ENCODE peak calls at places on chromosomes 2 and 18, in nine cellular contexts. Z, E, C, V, F, G, K, N and H are unnamed samples.

GRCh38 chr2:28404086-28404485 is 11.4 kb downstream of the FOSL2 start:
- DNase-seq in Z (no peak), E (no peak), C (no peak), V (no peak), F (no peak), G (no peak), K (no peak), N (no peak), H (no peak)

GRCh38 chr18:76620326-76620813 is 125.3 kb upstream of the ZNF516 start:
- DNase-seq in Z (peak), E (peak), C (peak), V (peak), F (peak), G (peak), K (no peak), N (peak), H (no peak)

GRCh38 chr2:36748166-36748565 is 51.7 kb downstream of the VIT start:
- DNase-seq in Z (no peak), E (no peak), C (no peak), V (no peak), F (no peak), G (no peak), K (no peak), N (no peak), H (no peak)

GRCh38 chr18:34153711-34154110 is 71.0 kb downstream of the NOL4 start:
- DNase-seq in Z (no peak), E (no peak), C (no peak), V (no peak), F (no peak), G (peak), K (peak), N (peak), H (no peak)

GRCh38 chr2:170815746-170816498 is 765 bp upstream of the GAD1 start:
- DNase-seq in Z (peak), E (peak), C (peak), V (peak), F (no peak), G (peak), K (peak), N (peak), H (peak)

GRCh38 chr2:236715511-236715961 is 145.9 kb downstream of the ACKR3 start:
- DNase-seq in Z (peak), E (no peak), C (no peak), V (no peak), F (no peak), G (no peak), K (no peak), N (peak), H (no peak)

GRCh38 chr2:237097911-237098702 is 12.4 kb downstream of the COPS8 start:
- DNase-seq in Z (no peak), E (no peak), C (no peak), V (no peak), F (no peak), G (peak), K (peak), N (peak), H (peak)

GRCh38 chr18:66951750-66952149 is 347.9 kb upstream of the CDH19 start:
- DNase-seq in Z (no peak), E (no peak), C (no peak), V (no peak), F (no peak), G (no peak), K (no peak), N (no peak), H (no peak)

GRCh38 chr2:195570329-195570728 is 86.7 kb upstream of the SLC39A10 start:
- DNase-seq in Z (no peak), E (no peak), C (peak), V (no peak), F (no peak), G (no peak), K (no peak), N (no peak), H (no peak)

GRCh38 chr2:109654316-109655050 is 40.3 kb downstream of the SOWAHC start:
- DNase-seq in Z (no peak), E (no peak), C (no peak), V (no peak), F (no peak), G (no peak), K (no peak), N (no peak), H (no peak)

GRCh38 chr2:25042321-25043240 is 705 bp downstream of the EFR3B start:
- DNase-seq in Z (peak), E (peak), C (no peak), V (no peak), F (no peak), G (peak), K (peak), N (peak), H (no peak)

GRCh38 chr2:98508690-98509054 is 64.0 kb downstream of the INPP4A start:
- DNase-seq in Z (peak), E (peak), C (no peak), V (peak), F (no peak), G (peak), K (no peak), N (peak), H (peak)

GRCh38 chr2:85445316-85446295 is 27.1 kb downstream of the SH2D6 start:
- DNase-seq in Z (peak), E (no peak), C (no peak), V (peak), F (peak), G (no peak), K (no peak), N (peak), H (peak)
- H3K27ac ChIP-seq in Z (peak), E (peak), C (peak), V (peak), F (peak), G (peak), K (no peak), N (no peak), H (peak)

GRCh38 chr2:23452853-23453420 is 68.0 kb downstream of the KLHL29 start:
- DNase-seq in Z (no peak), E (no peak), C (no peak), V (no peak), F (no peak), G (peak), K (no peak), N (peak), H (no peak)
- TF ChIP-seq CTCF in Z (no peak), E (no peak), C (no peak), V (no peak), F (no peak), G (no peak), K (no peak), N (no peak), H (no peak)

GRCh38 chr2:144432014-144432413 is 87.9 kb downstream of the ZEB2 start:
- DNase-seq in Z (no peak), E (no peak), C (no peak), V (no peak), F (no peak), G (no peak), K (no peak), N (no peak), H (no peak)

GRCh38 chr2:144430722-144431163 is 89.2 kb downstream of the ZEB2 start:
- DNase-seq in Z (no peak), E (peak), C (no peak), V (peak), F (peak), G (peak), K (no peak), N (peak), H (no peak)

GRCh38 chr2:144431384-144431783 is 88.5 kb downstream of the ZEB2 start:
- DNase-seq in Z (no peak), E (no peak), C (no peak), V (no peak), F (no peak), G (no peak), K (no peak), N (no peak), H (no peak)

GRCh38 chr2:144426981-144427479 is 92.9 kb downstream of the ZEB2 start:
- DNase-seq in Z (no peak), E (no peak), C (no peak), V (no peak), F (peak), G (peak), K (peak), N (peak), H (no peak)

GRCh38 chr2:144429396-144430112 is 90.4 kb downstream of the ZEB2 start:
- DNase-seq in Z (no peak), E (no peak), C (no peak), V (no peak), F (no peak), G (no peak), K (no peak), N (no peak), H (no peak)
- H3K27ac ChIP-seq in Z (peak), E (peak), C (no peak), V (no peak), F (no peak), G (no peak), K (no peak), N (no peak), H (no peak)

GRCh38 chr2:20728114-20728758 is 61.3 kb downstream of the GDF7 start:
- DNase-seq in Z (no peak), E (no peak), C (no peak), V (no peak), F (no peak), G (peak), K (no peak), N (peak), H (no peak)
- TF ChIP-seq CTCF in Z (no peak), E (no peak), C (no peak), V (no peak), F (no peak), G (no peak), K (no peak), N (no peak), H (no peak)

DNA sequence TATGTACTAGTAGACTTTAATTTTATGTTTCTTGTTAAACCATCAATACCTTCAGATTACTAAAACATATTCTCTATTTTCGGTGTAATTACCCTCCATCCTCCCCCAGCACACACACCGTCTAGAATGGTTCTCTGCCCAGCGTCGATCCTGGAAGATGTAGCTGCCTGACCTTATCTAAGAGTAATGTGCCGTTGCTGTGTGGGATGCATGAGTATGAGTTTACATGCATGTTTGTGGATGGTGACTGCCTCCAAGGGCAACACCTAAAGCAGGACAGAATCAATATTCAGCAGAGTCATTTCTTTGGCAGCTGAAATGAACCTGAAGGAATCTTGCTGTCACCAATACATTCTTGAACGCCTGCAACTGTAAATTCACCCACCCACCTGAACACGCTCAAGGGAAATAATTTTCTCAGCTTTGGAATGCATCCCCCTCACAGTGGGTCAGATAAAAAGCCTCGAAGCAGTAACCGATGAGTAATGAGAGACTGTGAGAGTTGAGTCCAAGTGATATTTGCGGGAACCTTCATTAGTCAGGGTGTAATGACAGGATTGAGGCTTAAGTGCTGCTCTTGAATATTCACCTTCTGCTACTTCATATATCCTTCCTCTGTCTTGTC is 155.8 kb upstream of the RND3 start:
- DNase-seq in Z (no peak), E (no peak), C (no peak), V (no peak), F (no peak), G (peak), K (no peak), N (peak), H (no peak)
- H3K27ac ChIP-seq in Z (no peak), E (no peak), C (peak), V (no peak), F (no peak), G (peak), K (peak), N (no peak), H (no peak)

DNA sequence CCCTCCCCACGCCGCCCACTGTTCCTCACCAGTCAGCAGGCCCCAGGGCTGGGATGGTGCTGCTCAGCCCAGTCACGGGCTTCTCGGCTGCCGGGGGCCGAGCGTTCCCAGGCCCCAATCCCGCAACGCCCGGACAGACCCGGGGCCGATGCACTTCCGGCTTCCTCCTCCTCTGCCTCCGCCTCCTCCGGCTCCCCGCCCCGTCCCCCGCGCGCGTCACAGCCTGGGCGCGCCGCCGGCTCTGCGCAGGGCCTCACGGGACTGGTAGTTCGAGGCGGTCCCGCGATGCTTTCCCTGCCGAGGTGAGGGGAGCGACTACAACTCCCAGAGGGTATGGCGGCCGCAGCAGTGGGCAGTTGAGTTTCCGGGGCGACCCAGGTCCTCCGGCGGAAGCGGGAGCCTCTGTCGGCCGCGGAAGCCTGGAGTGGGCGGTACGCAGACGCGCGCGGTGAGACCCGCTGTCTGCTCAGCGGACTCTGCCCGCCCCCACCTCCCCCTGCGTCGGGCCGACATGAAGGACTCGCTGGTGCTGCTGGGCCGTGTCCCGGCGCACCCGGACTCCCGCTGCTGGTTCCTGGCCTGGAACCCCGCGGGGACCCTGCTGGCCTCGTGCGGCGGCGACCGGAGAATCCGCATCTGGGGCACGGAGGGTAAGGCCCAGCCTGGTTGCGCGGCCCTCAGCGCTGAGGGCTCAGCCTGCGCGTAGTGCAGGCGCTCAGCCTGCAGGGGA is at the start of the genes CIAO1 and TMEM127:
- DNase-seq in Z (peak), E (peak), C (peak), V (peak), F (peak), G (peak), K (peak), N (peak), H (peak)
- TF ChIP-seq CTCF in Z (peak), E (no peak), C (peak), V (peak), F (no peak), G (no peak), K (peak), N (peak), H (peak)

GRCh38 chr2:119487434-119488244 is 36.6 kb downstream of the SCTR start:
- DNase-seq in Z (no peak), E (no peak), C (peak), V (no peak), F (no peak), G (no peak), K (no peak), N (no peak), H (no peak)

GRCh38 chr2:119490106-119490505 is 34.2 kb downstream of the SCTR start:
- DNase-seq in Z (no peak), E (no peak), C (peak), V (no peak), F (no peak), G (no peak), K (no peak), N (no peak), H (no peak)

GRCh38 chr2:119489232-119489952 is 34.9 kb downstream of the SCTR start:
- DNase-seq in Z (no peak), E (no peak), C (peak), V (no peak), F (no peak), G (no peak), K (no peak), N (no peak), H (no peak)

GRCh38 chr2:119486886-119487285 is 37.4 kb downstream of the SCTR start:
- DNase-seq in Z (no peak), E (no peak), C (peak), V (no peak), F (no peak), G (no peak), K (no peak), N (peak), H (no peak)

GRCh38 chr2:119488245-119489182 is 35.8 kb downstream of the SCTR start:
- DNase-seq in Z (no peak), E (no peak), C (peak), V (no peak), F (no peak), G (no peak), K (no peak), N (no peak), H (no peak)
- H3K27ac ChIP-seq in Z (no peak), E (peak), C (no peak), V (no peak), F (no peak), G (no peak), K (no peak), N (no peak), H (no peak)

DNA sequence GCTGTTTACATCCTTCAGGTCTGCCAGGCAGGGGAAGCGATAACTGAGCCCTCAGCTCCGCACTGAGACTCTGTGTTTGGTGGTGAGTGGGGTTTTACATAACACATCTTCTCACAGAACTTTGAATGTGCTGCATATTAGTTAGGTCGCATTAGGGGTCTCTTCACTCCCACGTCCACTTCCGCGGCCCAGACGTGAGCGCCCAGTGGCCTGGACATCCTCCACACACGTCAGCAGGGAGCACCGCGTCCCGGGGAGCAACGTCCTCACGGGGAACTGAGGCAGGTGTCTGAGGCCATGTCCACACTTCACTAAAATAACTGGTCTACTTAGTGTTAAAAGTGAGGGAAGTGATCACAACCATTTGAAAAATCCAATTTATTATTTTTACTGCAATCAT is 100.4 kb upstream of the SATB2 start:
- DNase-seq in Z (no peak), E (no peak), C (no peak), V (no peak), F (no peak), G (no peak), K (no peak), N (no peak), H (no peak)
- TF ChIP-seq CTCF in Z (no peak), E (no peak), C (no peak), V (no peak), F (no peak), G (no peak), K (no peak), N (no peak), H (no peak)